ENCODE peak calls at places on chromosomes 3 and 15, in six cellular contexts. Q is gastrocnemius medialis, B is esophagus squamous epithelium, M is sigmoid colon, F is transverse colon, V is IMR-90. U is an unnamed sample.
A peak's percentile ranks its signal among the peaks of the same experiment; 100 is the strongest.

GRCh38 chr3:120418866-120419490 is 31.8 kb downstream of the FSTL1 start:
- DNase-seq in B (no peak), F (peak; percentile 63), Q (no peak), V (no peak), M (no peak), U (peak; percentile 69)

GRCh38 chr15:99324082-99324620 is 72.9 kb downstream of the LRRC28 start:
- DNase-seq in F (no peak), M (no peak), Q (peak; percentile 34), B (no peak), V (peak; percentile 83), U (no peak)

GRCh38 chr3:170709046-170709445 is 123.2 kb upstream of the SLC7A14 start:
- DNase-seq in V (peak; percentile 96), M (peak; percentile 66), Q (no peak), F (no peak), B (no peak), U (no peak)

GRCh38 chr15:37094542-37095196 is 5.7 kb downstream of the MEIS2 start:
- DNase-seq in F (no peak), M (no peak), B (no peak), Q (no peak), V (peak; percentile 31), U (no peak)

GRCh38 chr3:14423963-14424362 is 21.6 kb downstream of the SLC6A6 start:
- DNase-seq in B (no peak), V (peak; percentile 54), Q (no peak), F (no peak), M (no peak), U (no peak)

GRCh38 chr3:77041156-77041696 is 1.3 kb downstream of the ROBO2 start:
- DNase-seq in V (no peak), B (no peak), Q (no peak), F (no peak), M (no peak), U (no peak)

GRCh38 chr3:127222163-127222562 is 29.2 kb downstream of the PRR23E start:
- DNase-seq in Q (no peak), V (no peak), M (no peak), F (no peak), B (no peak), U (no peak)

GRCh38 chr3:185552358-185552877 is at the start of gene LIPH:
- DNase-seq in Q (no peak), F (peak; percentile 82), B (no peak), V (peak; percentile 30), M (no peak), U (peak; percentile 58)

GRCh38 chr3:157082305-157082981 is 77.5 kb downstream of the CCNL1 start:
- DNase-seq in F (no peak), V (peak; percentile 88), Q (peak; percentile 48), M (no peak), B (no peak), U (no peak)

GRCh38 chr15:67120009-67120838 is 54.8 kb downstream of the SMAD3 start:
- DNase-seq in B (no peak), V (no peak), Q (no peak), F (no peak), M (no peak), U (no peak)

GRCh38 chr15:68550498-68551295 is 28.1 kb upstream of the CORO2B start:
- DNase-seq in B (no peak), M (peak; percentile 84), F (peak; percentile 78), Q (peak; percentile 39), V (peak; percentile 44), U (peak; percentile 92)

GRCh38 chr3:11007534-11007933 is 15.0 kb downstream of the SLC6A1 start:
- DNase-seq in V (no peak), M (no peak), B (no peak), F (no peak), Q (no peak), U (no peak)

GRCh38 chr3:119817071-119817470 is 35.2 kb downstream of the NR1I2 start:
- DNase-seq in V (no peak), M (no peak), B (no peak), Q (no peak), F (no peak), U (no peak)

GRCh38 chr3:153756816-153757215 is 364.4 kb upstream of the ARHGEF26 start:
- DNase-seq in M (no peak), Q (no peak), V (no peak), B (no peak), F (no peak), U (no peak)

GRCh38 chr15:79844221-79844620 is 52.6 kb downstream of the MTHFS start:
- DNase-seq in M (no peak), Q (no peak), F (no peak), B (no peak), V (no peak), U (no peak)

GRCh38 chr15:63043391-63044076 is 987 bp downstream of the TPM1 start:
- DNase-seq in F (no peak), Q (no peak), B (no peak), M (peak; percentile 84), V (no peak), U (no peak)

GRCh38 chr15:54979949-54980348 is 216.8 kb downstream of the RSL24D1 start:
- DNase-seq in Q (no peak), M (no peak), V (no peak), B (no peak), F (no peak), U (no peak)

GRCh38 chr3:102715030-102715697 is 280.3 kb downstream of the ZPLD1 start:
- DNase-seq in Q (no peak), B (no peak), V (no peak), F (no peak), M (no peak), U (no peak)

GRCh38 chr3:50529996-50530706 is 26.7 kb upstream of the CACNA2D2 start:
- DNase-seq in Q (no peak), V (no peak), F (no peak), B (no peak), M (no peak), U (no peak)

GRCh38 chr3:134092231-134092701 is 62.5 kb upstream of the SLCO2A1 start:
- DNase-seq in B (no peak), V (peak; percentile 76), M (no peak), Q (no peak), F (no peak), U (no peak)

GRCh38 chr3:69999191-70000027 is at the start of gene SAMMSON:
- DNase-seq in V (peak; percentile 73), B (no peak), M (no peak), F (no peak), Q (no peak), U (peak; percentile 73)

DNA sequence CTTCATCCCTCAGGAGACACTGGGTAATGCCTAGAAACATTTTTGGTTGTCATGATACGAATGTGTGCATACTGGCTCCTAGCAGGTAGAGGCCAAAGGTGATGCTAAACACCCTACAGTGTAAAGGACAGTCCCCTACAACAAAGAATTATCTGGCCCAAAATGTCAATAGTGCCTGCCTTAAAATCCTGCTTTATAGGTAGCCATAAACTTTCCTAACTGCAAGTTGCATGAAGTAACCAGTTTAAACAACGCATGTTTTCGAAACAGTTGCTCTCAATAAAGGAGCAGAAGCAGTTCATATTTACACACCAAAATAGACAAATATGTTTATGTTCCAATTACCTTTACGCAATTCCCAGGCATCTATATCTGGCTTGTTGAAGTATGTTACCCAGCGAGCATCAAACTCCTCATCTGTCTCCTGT is 9.1 kb downstream of the COX5A start:
- DNase-seq in Q (no peak), M (no peak), F (no peak), V (no peak), B (no peak), U (no peak)
- H3K36me3 ChIP-seq in Q (peaks cover 6% of the 10 kb centered on the region), M (peaks cover 20% of the 10 kb centered on the region), F (peaks cover 40% of the 10 kb centered on the region), V (peaks cover 26% of the 10 kb centered on the region), B (peaks cover 82% of the 10 kb centered on the region), U (no peaks in the 10 kb centered on the region)

GRCh38 chr3:33001889-33002288 is 50.4 kb downstream of the CCR4 start:
- DNase-seq in F (no peak), V (no peak), M (no peak), Q (no peak), B (no peak), U (no peak)

GRCh38 chr3:33000698-33001385 is 49.4 kb downstream of the CCR4 start:
- DNase-seq in B (no peak), M (no peak), F (no peak), Q (no peak), V (no peak), U (no peak)

GRCh38 chr3:33004205-33004604 is 52.8 kb downstream of the CCR4 start:
- DNase-seq in B (no peak), F (no peak), V (no peak), M (no peak), Q (no peak), U (no peak)

GRCh38 chr3:33004961-33005360 is 53.5 kb downstream of the CCR4 start:
- DNase-seq in Q (no peak), B (no peak), M (no peak), V (no peak), F (no peak), U (no peak)

GRCh38 chr3:33003308-33003707 is 51.9 kb downstream of the CCR4 start:
- DNase-seq in V (no peak), M (no peak), F (no peak), Q (no peak), B (no peak), U (no peak)
- TF ChIP-seq POLR2A in V (no peak), M (no peak), F (no peak), Q (no peak), B (no peak), U (no peak)

DNA sequence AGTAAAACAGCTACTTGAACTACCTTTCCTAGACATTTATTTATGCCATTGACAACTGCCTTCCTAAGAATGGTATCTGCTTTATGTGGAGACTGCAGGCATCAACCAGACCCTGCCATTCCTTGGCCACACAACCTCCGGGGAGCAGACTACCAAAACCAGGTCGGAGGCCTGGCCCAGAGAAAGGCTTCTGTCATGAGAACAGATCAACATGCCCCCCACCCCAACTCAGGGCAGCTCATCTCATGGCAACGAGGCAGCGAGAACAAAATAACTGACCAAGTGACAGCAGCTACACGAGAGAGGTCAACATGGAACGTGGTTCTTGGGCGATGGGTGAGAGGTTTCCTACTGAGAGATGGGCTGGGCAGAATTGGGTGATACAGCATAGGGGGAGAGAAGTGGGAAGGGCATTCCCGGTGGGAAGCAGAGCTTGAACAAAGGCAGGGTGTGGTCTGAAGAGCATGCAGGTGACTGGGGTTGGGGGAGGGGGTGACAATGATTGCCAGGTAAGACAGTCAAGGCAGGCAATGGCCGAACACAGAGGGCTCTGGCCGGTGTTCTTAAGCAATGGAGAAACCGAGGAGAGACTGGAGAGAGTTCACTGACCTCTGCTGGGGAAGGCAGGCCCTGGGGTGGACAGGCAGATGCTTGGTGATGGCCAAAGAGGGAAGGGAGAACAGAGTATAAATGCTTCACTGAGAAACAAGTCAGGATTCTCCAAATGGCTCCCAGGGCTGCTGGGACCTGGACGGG is 33.9 kb downstream of the CCDC12 start:
- DNase-seq in V (no peak), Q (no peak), B (no peak), F (peak; percentile 6), M (no peak), U (no peak)
- H3K36me3 ChIP-seq in V (peaks cover 35% of the 10 kb centered on the region), Q (no peaks in the 10 kb centered on the region), B (peaks cover 51% of the 10 kb centered on the region), F (peaks cover 12% of the 10 kb centered on the region), M (peaks cover 17% of the 10 kb centered on the region), U (no peaks in the 10 kb centered on the region)

DNA sequence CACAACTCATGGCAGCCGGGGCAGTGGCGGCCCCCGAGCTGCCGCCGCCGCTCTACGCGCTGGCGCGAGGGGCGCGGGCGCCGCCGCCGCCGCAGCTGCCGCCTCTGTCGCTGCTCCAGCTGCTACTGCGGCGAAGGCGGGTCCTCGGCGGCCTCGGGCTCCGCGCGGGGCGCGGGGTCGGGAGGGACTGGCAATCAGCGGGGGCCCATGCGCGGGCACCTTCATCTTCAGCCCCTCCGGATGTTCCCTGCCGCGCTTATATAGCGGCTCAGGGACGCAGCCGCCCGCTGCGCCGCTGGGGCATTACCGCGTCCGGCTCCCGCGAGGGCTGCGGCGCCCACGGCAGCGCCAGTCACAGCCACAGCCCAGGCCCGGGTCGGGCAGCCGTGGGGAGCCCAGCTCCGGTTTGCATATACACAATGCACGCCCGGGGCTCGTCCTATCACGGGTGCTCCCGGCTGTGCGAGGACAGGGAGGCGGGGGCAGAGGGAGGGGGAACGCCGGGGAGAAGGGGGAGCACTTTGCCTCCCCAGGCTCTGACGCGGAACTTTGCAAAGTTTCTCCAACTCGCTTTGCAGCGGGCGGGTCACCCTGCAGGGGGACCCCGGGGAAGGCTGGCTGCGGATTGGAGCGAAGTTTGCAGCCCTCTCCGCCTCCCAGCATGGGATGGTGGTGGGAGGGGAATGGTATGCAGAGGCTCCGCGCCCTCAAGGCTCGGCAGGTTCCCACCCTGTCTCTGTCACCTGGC is at the start of gene VGLL3:
- DNase-seq in V (peak; percentile 87), M (peak; percentile 93), Q (peak; percentile 41), F (peak; percentile 49), B (no peak), U (peak; percentile 82)
- TF ChIP-seq POLR2A in V (peak; percentile 92), M (peak; percentile 49), Q (peak; percentile 29), F (peak; percentile 50), B (peak; percentile 64), U (peak; percentile 36)